ENCODE peak calls at places on chromosomes 4 and X, in ten cellular contexts. C is PC-3, I is brain microvascular endothelial cell, E is heart right ventricle, P is nephron progenitor cell, A is psoas muscle, K is SK-N-SH, N is lung, D is HFFc6, G is GM20000. L is an unnamed sample.

GRCh38 chrX:32749075-32749474 is 462.3 kb downstream of the DMD start:
- DNase-seq in K (no peak), N (no peak), G (no peak), A (no peak), D (no peak), I (no peak), P (no peak), C (no peak), E (no peak), L (no peak)

GRCh38 chrX:103540145-103540544 is 20.9 kb upstream of the RAB40A start:
- DNase-seq in C (peak; percentile 51), E (no peak), G (no peak), A (no peak), K (no peak), N (no peak), P (no peak), I (no peak), D (no peak), L (no peak)

GRCh38 chr4:80180743-80181142 is 16.6 kb upstream of the PRDM8 start:
- DNase-seq in K (no peak), G (no peak), A (no peak), E (no peak), N (no peak), P (no peak), C (peak; percentile 45), D (no peak), I (no peak), L (no peak)

GRCh38 chr4:67040315-67040714 is 505.0 kb downstream of the CENPC start:
- DNase-seq in D (no peak), C (no peak), E (no peak), K (no peak), P (no peak), I (no peak), A (no peak), N (no peak), G (no peak), L (no peak)

GRCh38 chr4:8585721-8586161 is 5.5 kb downstream of the GPR78 start:
- DNase-seq in P (no peak), N (no peak), A (no peak), G (no peak), C (no peak), D (no peak), I (no peak), K (no peak), E (no peak), L (no peak)

GRCh38 chrX:12798601-12799000 is 7.4 kb downstream of the PRPS2 start:
- DNase-seq in E (no peak), D (no peak), G (no peak), I (no peak), N (no peak), C (no peak), A (no peak), K (no peak), P (no peak), L (no peak)

GRCh38 chr4:168440442-168441264 is 39.6 kb downstream of the DDX60L start:
- DNase-seq in N (no peak), C (peak; percentile 71), P (no peak), K (no peak), I (peak; percentile 59), A (no peak), G (peak; percentile 33), E (no peak), D (peak; percentile 32), L (peak; percentile 40)

GRCh38 chr4:31088600-31089230 is 368.5 kb downstream of the PCDH7 start:
- DNase-seq in A (no peak), G (no peak), E (no peak), I (peak; percentile 67), C (peak; percentile 65), N (no peak), D (no peak), P (no peak), K (no peak), L (no peak)

GRCh38 chr4:159677521-159677920 is 574.6 kb downstream of the RAPGEF2 start:
- DNase-seq in I (peak; percentile 27), G (no peak), N (no peak), C (no peak), E (no peak), A (no peak), K (peak; percentile 19), P (no peak), D (no peak), L (no peak)

GRCh38 chr4:121070696-121071639 is 1.4 kb downstream of the NDNF start:
- DNase-seq in G (peak; percentile 16), K (peak; percentile 77), A (peak; percentile 47), I (no peak), E (peak; percentile 41), D (peak; percentile 19), C (no peak), P (peak; percentile 72), N (peak; percentile 67), L (peak; percentile 17)
- TF ChIP-seq CTCF in G (no peak), K (peak; percentile 40), A (peak; percentile 24), I (peak; percentile 63), E (no peak), D (peak; percentile 42), C (no peak), P (peak; percentile 25), N (no peak), L (no peak)

DNA sequence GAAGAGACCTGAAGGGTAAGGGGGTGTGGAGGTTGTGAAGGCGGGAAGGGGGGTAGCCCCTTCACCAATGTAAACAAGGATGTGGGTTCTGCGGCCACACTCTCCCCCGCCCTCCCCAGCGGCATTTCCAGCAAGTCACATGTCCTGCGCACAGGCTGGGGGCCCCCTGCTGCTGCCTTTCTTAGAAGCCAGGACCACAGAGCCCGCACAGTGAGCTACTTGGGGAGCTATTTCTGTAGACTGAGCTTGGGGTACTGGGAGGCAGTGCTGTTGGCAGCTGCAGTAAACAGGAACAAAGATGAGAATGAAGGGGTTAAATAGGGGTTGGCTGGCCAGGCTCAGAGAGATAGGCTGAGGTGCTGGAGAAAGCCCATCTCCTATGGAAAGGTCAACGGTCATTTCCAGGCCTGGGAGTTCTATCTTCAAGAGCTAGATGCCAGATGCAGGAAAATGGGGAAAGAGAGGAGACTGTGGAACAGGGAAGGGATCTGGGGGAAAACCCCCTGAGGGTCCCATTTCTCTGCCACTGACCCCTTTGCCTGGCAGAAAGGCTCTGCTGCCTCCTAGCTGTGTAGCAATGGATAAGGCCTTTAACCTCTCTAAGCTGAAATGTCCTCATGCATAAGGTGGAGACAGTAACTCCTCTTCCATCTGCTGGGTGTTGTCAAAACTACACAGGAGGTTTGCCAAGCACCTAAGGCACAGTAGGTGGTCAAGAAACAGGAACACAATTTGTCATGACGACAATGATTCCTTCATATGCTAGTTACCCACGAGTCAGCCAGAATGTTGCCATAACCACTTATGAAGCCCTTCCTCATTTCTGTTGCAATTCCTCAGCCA is 18.5 kb upstream of the PIM2 start:
- DNase-seq in N (peak; percentile 68), E (peak; percentile 37), I (peak; percentile 36), G (peak; percentile 68), P (no peak), C (no peak), D (no peak), A (peak; percentile 24), K (no peak), L (no peak)
- TF ChIP-seq CTCF in N (peak; percentile 9), E (no peak), I (peak; percentile 34), G (peak; percentile 16), P (no peak), C (no peak), D (no peak), A (no peak), K (no peak), L (no peak)

DNA sequence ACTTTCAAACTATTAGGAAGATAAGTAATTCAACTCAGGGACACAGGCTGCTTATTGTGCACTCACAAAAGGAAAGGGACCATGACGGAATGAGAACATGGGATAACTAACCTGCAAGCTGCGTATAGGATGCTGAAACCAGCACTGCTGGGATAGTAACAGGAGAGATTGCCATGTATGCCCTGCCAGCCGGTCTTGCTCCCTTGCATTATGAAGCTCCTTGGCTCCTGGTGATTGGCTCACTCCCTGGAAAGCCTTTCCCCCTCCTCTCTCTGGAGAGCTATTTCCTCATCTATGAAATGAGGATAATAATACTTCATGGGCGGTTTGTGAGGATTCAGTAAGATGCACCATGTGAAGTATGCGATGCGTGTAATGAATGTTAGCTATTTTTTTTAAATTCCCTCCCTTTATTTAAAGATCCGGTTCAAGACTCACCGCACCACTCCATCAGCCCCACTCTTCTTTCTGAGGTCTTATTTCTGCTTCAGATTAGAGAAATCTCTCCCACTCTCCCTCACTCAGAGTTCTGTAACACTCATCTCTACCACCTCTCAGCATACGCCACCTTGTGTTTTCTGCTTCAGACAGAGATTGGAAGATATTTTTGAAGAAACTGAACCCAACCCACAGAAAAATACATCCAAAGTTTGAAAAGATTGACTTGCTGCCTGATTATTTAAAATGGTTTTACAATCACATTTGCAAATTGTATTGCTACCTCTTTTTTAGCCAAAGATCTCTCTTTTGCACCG is 18.4 kb downstream of the MSMO1 start:
- DNase-seq in E (no peak), G (no peak), A (no peak), P (no peak), C (peak; percentile 3), N (no peak), D (no peak), K (no peak), I (no peak), L (no peak)
- TF ChIP-seq CTCF in E (no peak), G (no peak), A (no peak), P (no peak), C (peak; percentile 20), N (no peak), D (peak; percentile 21), K (no peak), I (peak; percentile 31), L (no peak)

GRCh38 chr4:104352211-104352610 is 142.5 kb downstream of the CXXC4 start:
- DNase-seq in K (no peak), C (no peak), P (no peak), A (no peak), N (no peak), E (no peak), G (no peak), D (no peak), I (no peak), L (no peak)
- TF ChIP-seq CTCF in K (peak; percentile 28), C (peak; percentile 31), P (no peak), A (no peak), N (no peak), E (no peak), G (peak; percentile 31), D (no peak), I (peak; percentile 15), L (no peak)